ENCODE peak calls at places on chromosomes 5 and 9, in eight cellular contexts. One of them, this sample, is unnamed.

GRCh38 chr9:113331780-113332179 is 8.3 kb downstream of the WDR31 start:
- DNase-seq in SJCRH30: no peak
- DNase-seq in tibial nerve: no peak
- DNase-seq in CD4-positive, alpha-beta memory T cell: no peak
- DNase-seq in psoas muscle: no peak
- DNase-seq in Peyer's patch: no peak
- DNase-seq in A549: no peak
- DNase-seq in uterus: no peak
- DNase-seq in this sample: no peak

GRCh38 chr9:70085241-70085640 is 41.6 kb downstream of the MAMDC2 start:
- DNase-seq in Peyer's patch: no peak
- DNase-seq in psoas muscle: no peak
- DNase-seq in tibial nerve: no peak
- DNase-seq in uterus: no peak
- DNase-seq in SJCRH30: peak; percentile 65
- DNase-seq in A549: no peak
- DNase-seq in CD4-positive, alpha-beta memory T cell: no peak
- DNase-seq in this sample: peak; percentile 38

GRCh38 chr5:81203729-81204128 is 29.4 kb upstream of the CKMT2 start:
- DNase-seq in CD4-positive, alpha-beta memory T cell: no peak
- DNase-seq in Peyer's patch: no peak
- DNase-seq in psoas muscle: no peak
- DNase-seq in tibial nerve: no peak
- DNase-seq in uterus: no peak
- DNase-seq in A549: no peak
- DNase-seq in SJCRH30: no peak
- DNase-seq in this sample: no peak

GRCh38 chr5:123454236-123454911 is 31.2 kb upstream of the CEP120 start:
- DNase-seq in psoas muscle: no peak
- DNase-seq in SJCRH30: no peak
- DNase-seq in Peyer's patch: no peak
- DNase-seq in CD4-positive, alpha-beta memory T cell: no peak
- DNase-seq in A549: no peak
- DNase-seq in tibial nerve: no peak
- DNase-seq in uterus: no peak
- DNase-seq in this sample: peak; percentile 10

GRCh38 chr9:20623021-20623747 is 885 bp upstream of the MLLT3 start:
- DNase-seq in A549: peak; percentile 14
- DNase-seq in psoas muscle: peak; percentile 33
- DNase-seq in SJCRH30: peak; percentile 34
- DNase-seq in tibial nerve: no peak
- DNase-seq in CD4-positive, alpha-beta memory T cell: peak; percentile 78
- DNase-seq in Peyer's patch: peak; percentile 81
- DNase-seq in uterus: peak; percentile 28
- DNase-seq in this sample: peak; percentile 14

GRCh38 chr9:87497604-87498045 is at the start of gene DAPK1:
- DNase-seq in uterus: peak; percentile 34
- DNase-seq in SJCRH30: peak; percentile 90
- DNase-seq in A549: peak; percentile 83
- DNase-seq in CD4-positive, alpha-beta memory T cell: no peak
- DNase-seq in psoas muscle: peak; percentile 62
- DNase-seq in Peyer's patch: peak; percentile 79
- DNase-seq in tibial nerve: peak; percentile 30
- DNase-seq in this sample: no peak

GRCh38 chr5:156330141-156330870 is 3.3 kb downstream of the SGCD start:
- DNase-seq in tibial nerve: no peak
- DNase-seq in uterus: no peak
- DNase-seq in psoas muscle: no peak
- DNase-seq in A549: no peak
- DNase-seq in CD4-positive, alpha-beta memory T cell: no peak
- DNase-seq in SJCRH30: no peak
- DNase-seq in Peyer's patch: no peak
- DNase-seq in this sample: no peak

GRCh38 chr5:96703384-96703910 is 41.3 kb downstream of the CAST start:
- DNase-seq in SJCRH30: no peak
- DNase-seq in A549: no peak
- DNase-seq in tibial nerve: no peak
- DNase-seq in uterus: no peak
- DNase-seq in CD4-positive, alpha-beta memory T cell: no peak
- DNase-seq in Peyer's patch: peak; percentile 89
- DNase-seq in psoas muscle: no peak
- DNase-seq in this sample: no peak

GRCh38 chr5:38497946-38498345 is 58.5 kb downstream of the LIFR start:
- DNase-seq in A549: no peak
- DNase-seq in CD4-positive, alpha-beta memory T cell: no peak
- DNase-seq in Peyer's patch: no peak
- DNase-seq in tibial nerve: no peak
- DNase-seq in SJCRH30: peak; percentile 49
- DNase-seq in psoas muscle: no peak
- DNase-seq in uterus: no peak
- DNase-seq in this sample: peak; percentile 14

GRCh38 chr5:170307575-170308465 is 10.2 kb upstream of the LCP2 start:
- DNase-seq in SJCRH30: peak; percentile 14
- DNase-seq in Peyer's patch: peak; percentile 78
- DNase-seq in tibial nerve: peak; percentile 64
- DNase-seq in CD4-positive, alpha-beta memory T cell: no peak
- DNase-seq in psoas muscle: peak; percentile 72
- DNase-seq in A549: peak; percentile 36
- DNase-seq in uterus: peak; percentile 93
- DNase-seq in this sample: peak; percentile 69

GRCh38 chr5:72621576-72621975 is 114.4 kb upstream of the ZNF366 start:
- DNase-seq in uterus: no peak
- DNase-seq in A549: no peak
- DNase-seq in psoas muscle: no peak
- DNase-seq in tibial nerve: no peak
- DNase-seq in SJCRH30: no peak
- DNase-seq in Peyer's patch: no peak
- DNase-seq in CD4-positive, alpha-beta memory T cell: no peak
- DNase-seq in this sample: no peak

GRCh38 chr5:102295534-102296228 is 403 bp downstream of the SLCO4C1 start:
- DNase-seq in SJCRH30: no peak
- DNase-seq in A549: no peak
- DNase-seq in CD4-positive, alpha-beta memory T cell: no peak
- DNase-seq in Peyer's patch: no peak
- DNase-seq in psoas muscle: no peak
- DNase-seq in tibial nerve: no peak
- DNase-seq in uterus: no peak
- DNase-seq in this sample: no peak

GRCh38 chr5:83450183-83450839 is 21.2 kb upstream of the VCAN start:
- DNase-seq in SJCRH30: no peak
- DNase-seq in CD4-positive, alpha-beta memory T cell: no peak
- DNase-seq in Peyer's patch: no peak
- DNase-seq in tibial nerve: no peak
- DNase-seq in A549: no peak
- DNase-seq in uterus: no peak
- DNase-seq in psoas muscle: no peak
- DNase-seq in this sample: peak; percentile 26

GRCh38 chr5:149464796-149465489 is 85.9 kb upstream of the IL17B start:
- DNase-seq in uterus: peak; percentile 68
- DNase-seq in Peyer's patch: peak; percentile 79
- DNase-seq in CD4-positive, alpha-beta memory T cell: no peak
- DNase-seq in tibial nerve: no peak
- DNase-seq in SJCRH30: no peak
- DNase-seq in psoas muscle: peak; percentile 37
- DNase-seq in A549: no peak
- DNase-seq in this sample: no peak
- H3K27ac ChIP-seq in uterus: peak overlapping the region; percentile 81
- H3K27ac ChIP-seq in Peyer's patch: peak overlapping the region; percentile 52
- H3K27ac ChIP-seq in CD4-positive, alpha-beta memory T cell: no peak overlapping the region
- H3K27ac ChIP-seq in tibial nerve: peak overlapping the region; percentile 24
- H3K27ac ChIP-seq in SJCRH30: no peak overlapping the region
- H3K27ac ChIP-seq in psoas muscle: peak overlapping the region; percentile 86
- H3K27ac ChIP-seq in A549: peak overlapping the region; percentile 60
- H3K27ac ChIP-seq in this sample: peak overlapping the region; percentile 21

GRCh38 chr9:131503626-131504465 is 1.1 kb downstream of the POMT1 start:
- DNase-seq in tibial nerve: no peak
- DNase-seq in A549: peak; percentile 18
- DNase-seq in CD4-positive, alpha-beta memory T cell: peak; percentile 51
- DNase-seq in SJCRH30: peak; percentile 41
- DNase-seq in uterus: no peak
- DNase-seq in Peyer's patch: peak; percentile 62
- DNase-seq in psoas muscle: no peak
- DNase-seq in this sample: no peak
- H3K27ac ChIP-seq in tibial nerve: peak overlapping the region; percentile 86
- H3K27ac ChIP-seq in A549: peak overlapping the region; percentile 81
- H3K27ac ChIP-seq in CD4-positive, alpha-beta memory T cell: peak overlapping the region; percentile 70
- H3K27ac ChIP-seq in SJCRH30: no peak overlapping the region
- H3K27ac ChIP-seq in uterus: no peak overlapping the region
- H3K27ac ChIP-seq in Peyer's patch: peak overlapping the region; percentile 82
- H3K27ac ChIP-seq in psoas muscle: no peak overlapping the region
- H3K27ac ChIP-seq in this sample: no peak overlapping the region

DNA sequence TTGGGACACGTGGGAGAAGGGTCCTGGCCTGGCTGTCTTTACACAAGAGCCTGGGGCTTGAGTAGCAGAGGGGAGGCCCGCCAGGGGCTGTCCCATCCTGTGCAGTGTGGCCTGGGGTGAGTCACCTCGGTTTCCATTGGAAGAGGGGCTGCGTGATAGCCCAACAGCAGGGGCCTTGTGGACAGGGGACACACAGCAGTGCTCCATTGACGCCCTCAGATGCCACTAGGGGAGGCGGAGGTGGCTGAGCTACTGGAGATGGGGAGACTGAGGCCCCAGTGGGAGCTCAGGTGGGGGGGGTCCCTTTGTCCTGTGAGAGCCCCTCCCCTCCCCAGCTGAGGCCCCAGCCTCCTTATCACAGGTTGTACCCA is 50.0 kb upstream of the RNU6ATAC start:
- DNase-seq in CD4-positive, alpha-beta memory T cell: no peak
- DNase-seq in Peyer's patch: no peak
- DNase-seq in uterus: peak; percentile 15
- DNase-seq in tibial nerve: no peak
- DNase-seq in SJCRH30: peak; percentile 34
- DNase-seq in A549: no peak
- DNase-seq in psoas muscle: peak; percentile 10
- DNase-seq in this sample: no peak
- H3K27ac ChIP-seq in CD4-positive, alpha-beta memory T cell: no peak overlapping the region
- H3K27ac ChIP-seq in Peyer's patch: peak overlapping the region; percentile 55
- H3K27ac ChIP-seq in uterus: no peak overlapping the region
- H3K27ac ChIP-seq in tibial nerve: peak overlapping the region; percentile 86
- H3K27ac ChIP-seq in SJCRH30: peak overlapping the region; percentile 62
- H3K27ac ChIP-seq in A549: no peak overlapping the region
- H3K27ac ChIP-seq in psoas muscle: no peak overlapping the region
- H3K27ac ChIP-seq in this sample: no peak overlapping the region

GRCh38 chr9:3323714-3324113 is 202.1 kb downstream of the RFX3 start:
- DNase-seq in psoas muscle: no peak
- DNase-seq in Peyer's patch: no peak
- DNase-seq in A549: no peak
- DNase-seq in uterus: no peak
- DNase-seq in SJCRH30: no peak
- DNase-seq in CD4-positive, alpha-beta memory T cell: no peak
- DNase-seq in tibial nerve: no peak
- DNase-seq in this sample: no peak

DNA sequence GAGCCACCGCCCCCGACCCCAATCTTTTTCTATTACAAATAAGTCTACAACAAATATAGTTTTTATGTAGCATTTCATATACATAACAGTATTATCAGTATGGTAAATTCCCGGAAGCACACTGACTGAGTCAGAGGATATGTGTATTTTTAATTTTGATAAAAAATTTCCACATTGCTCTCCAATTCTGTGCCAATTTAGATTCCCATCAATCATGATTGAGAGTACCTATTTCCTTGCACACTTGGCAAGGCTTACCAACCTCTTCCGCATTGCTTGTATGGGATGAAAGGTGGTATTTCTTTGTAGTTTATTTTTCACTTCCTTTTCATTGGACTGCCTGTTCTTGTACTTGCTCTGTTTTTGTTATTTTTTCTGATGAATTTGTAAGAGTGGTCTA is 204.6 kb downstream of the RFX3 start:
- DNase-seq in CD4-positive, alpha-beta memory T cell: no peak
- DNase-seq in uterus: peak; percentile 18
- DNase-seq in psoas muscle: no peak
- DNase-seq in SJCRH30: no peak
- DNase-seq in tibial nerve: no peak
- DNase-seq in A549: no peak
- DNase-seq in Peyer's patch: no peak
- DNase-seq in this sample: no peak
- H3K27ac ChIP-seq in CD4-positive, alpha-beta memory T cell: no peak overlapping the region
- H3K27ac ChIP-seq in uterus: no peak overlapping the region
- H3K27ac ChIP-seq in psoas muscle: no peak overlapping the region
- H3K27ac ChIP-seq in SJCRH30: no peak overlapping the region
- H3K27ac ChIP-seq in tibial nerve: no peak overlapping the region
- H3K27ac ChIP-seq in A549: no peak overlapping the region
- H3K27ac ChIP-seq in Peyer's patch: no peak overlapping the region
- H3K27ac ChIP-seq in this sample: no peak overlapping the region

GRCh38 chr9:35548571-35548970 is 56.5 kb upstream of the TESK1 start:
- DNase-seq in uterus: no peak
- DNase-seq in Peyer's patch: no peak
- DNase-seq in CD4-positive, alpha-beta memory T cell: no peak
- DNase-seq in psoas muscle: no peak
- DNase-seq in A549: no peak
- DNase-seq in tibial nerve: no peak
- DNase-seq in SJCRH30: no peak
- DNase-seq in this sample: no peak
- H3K27ac ChIP-seq in uterus: no peak overlapping the region
- H3K27ac ChIP-seq in Peyer's patch: no peak overlapping the region
- H3K27ac ChIP-seq in CD4-positive, alpha-beta memory T cell: no peak overlapping the region
- H3K27ac ChIP-seq in psoas muscle: peak overlapping the region; percentile 30
- H3K27ac ChIP-seq in A549: peak overlapping the region; percentile 28
- H3K27ac ChIP-seq in tibial nerve: no peak overlapping the region
- H3K27ac ChIP-seq in SJCRH30: no peak overlapping the region
- H3K27ac ChIP-seq in this sample: no peak overlapping the region

GRCh38 chr9:98958271-98958989 is 14.7 kb downstream of the COL15A1 start:
- DNase-seq in psoas muscle: no peak
- DNase-seq in CD4-positive, alpha-beta memory T cell: no peak
- DNase-seq in Peyer's patch: no peak
- DNase-seq in tibial nerve: no peak
- DNase-seq in SJCRH30: peak; percentile 62
- DNase-seq in uterus: peak; percentile 68
- DNase-seq in A549: no peak
- DNase-seq in this sample: peak; percentile 65
- H3K27ac ChIP-seq in psoas muscle: peak overlapping the region; percentile 65
- H3K27ac ChIP-seq in CD4-positive, alpha-beta memory T cell: no peak overlapping the region
- H3K27ac ChIP-seq in Peyer's patch: no peak overlapping the region
- H3K27ac ChIP-seq in tibial nerve: peak overlapping the region; percentile 75
- H3K27ac ChIP-seq in SJCRH30: peak overlapping the region; percentile 50
- H3K27ac ChIP-seq in uterus: peak overlapping the region; percentile 79
- H3K27ac ChIP-seq in A549: no peak overlapping the region
- H3K27ac ChIP-seq in this sample: no peak overlapping the region

GRCh38 chr9:94681508-94681907 is 42.2 kb upstream of the FBP1 start:
- DNase-seq in psoas muscle: peak; percentile 78
- DNase-seq in Peyer's patch: peak; percentile 85
- DNase-seq in CD4-positive, alpha-beta memory T cell: peak; percentile 49
- DNase-seq in SJCRH30: peak; percentile 93
- DNase-seq in A549: peak; percentile 86
- DNase-seq in uterus: peak; percentile 81
- DNase-seq in tibial nerve: peak; percentile 66
- DNase-seq in this sample: peak; percentile 83
- H3K27ac ChIP-seq in psoas muscle: no peak overlapping the region
- H3K27ac ChIP-seq in Peyer's patch: no peak overlapping the region
- H3K27ac ChIP-seq in CD4-positive, alpha-beta memory T cell: no peak overlapping the region
- H3K27ac ChIP-seq in SJCRH30: no peak overlapping the region
- H3K27ac ChIP-seq in A549: peak overlapping the region; percentile 71
- H3K27ac ChIP-seq in uterus: peak overlapping the region; percentile 28
- H3K27ac ChIP-seq in tibial nerve: peak overlapping the region; percentile 64
- H3K27ac ChIP-seq in this sample: no peak overlapping the region